ENCODE peak calls at places on chromosomes 13 and 19, in eight cellular contexts. One of them, this sample, is unnamed.

GRCh38 chr19:46648070-46648960 is 12.3 kb upstream of the GNG8 start:
- DNase-seq in A549: no peak
- DNase-seq in tibial nerve: no peak
- DNase-seq in transverse colon: no peak
- DNase-seq in heart left ventricle: no peak
- DNase-seq in body of pancreas: no peak
- DNase-seq in lower leg skin: no peak
- DNase-seq in right lobe of liver: no peak
- DNase-seq in this sample: no peak

GRCh38 chr19:50461066-50461875 is 15.0 kb upstream of the EMC10 start:
- DNase-seq in right lobe of liver: no peak
- DNase-seq in heart left ventricle: peak
- DNase-seq in tibial nerve: peak
- DNase-seq in A549: peak
- DNase-seq in transverse colon: peak
- DNase-seq in lower leg skin: peak
- DNase-seq in body of pancreas: peak
- DNase-seq in this sample: peak

GRCh38 chr19:7287716-7288115 is 6.5 kb downstream of the INSR start:
- DNase-seq in right lobe of liver: no peak
- DNase-seq in A549: peak
- DNase-seq in tibial nerve: no peak
- DNase-seq in body of pancreas: peak
- DNase-seq in lower leg skin: no peak
- DNase-seq in heart left ventricle: no peak
- DNase-seq in transverse colon: no peak
- DNase-seq in this sample: no peak

GRCh38 chr19:10112037-10112751 is 701 bp downstream of the P2RY11 start:
- DNase-seq in tibial nerve: no peak
- DNase-seq in body of pancreas: no peak
- DNase-seq in heart left ventricle: no peak
- DNase-seq in transverse colon: peak
- DNase-seq in right lobe of liver: no peak
- DNase-seq in A549: peak
- DNase-seq in lower leg skin: no peak
- DNase-seq in this sample: no peak

GRCh38 chr13:39586956-39587605 is 15.9 kb downstream of the LHFPL6 start:
- DNase-seq in tibial nerve: no peak
- DNase-seq in lower leg skin: no peak
- DNase-seq in body of pancreas: no peak
- DNase-seq in A549: no peak
- DNase-seq in heart left ventricle: no peak
- DNase-seq in right lobe of liver: no peak
- DNase-seq in transverse colon: no peak
- DNase-seq in this sample: no peak

GRCh38 chr13:91346848-91347211 is 657 bp upstream of the MIR17HG start:
- DNase-seq in A549: peak
- DNase-seq in lower leg skin: no peak
- DNase-seq in transverse colon: peak
- DNase-seq in tibial nerve: no peak
- DNase-seq in right lobe of liver: peak
- DNase-seq in body of pancreas: peak
- DNase-seq in heart left ventricle: no peak
- DNase-seq in this sample: peak

GRCh38 chr13:95485518-95486144 is 66.9 kb upstream of the CLDN10 start:
- DNase-seq in lower leg skin: no peak
- DNase-seq in heart left ventricle: no peak
- DNase-seq in transverse colon: no peak
- DNase-seq in right lobe of liver: no peak
- DNase-seq in A549: no peak
- DNase-seq in tibial nerve: no peak
- DNase-seq in body of pancreas: no peak
- DNase-seq in this sample: peak

GRCh38 chr19:12364391-12365093 is 941 bp downstream of the ZNF442 start:
- DNase-seq in transverse colon: peak
- DNase-seq in lower leg skin: peak
- DNase-seq in A549: no peak
- DNase-seq in right lobe of liver: peak
- DNase-seq in heart left ventricle: peak
- DNase-seq in tibial nerve: peak
- DNase-seq in body of pancreas: peak
- DNase-seq in this sample: peak

GRCh38 chr13:79190932-79191331 is 215.1 kb downstream of the RBM26 start:
- DNase-seq in transverse colon: no peak
- DNase-seq in body of pancreas: no peak
- DNase-seq in tibial nerve: no peak
- DNase-seq in lower leg skin: no peak
- DNase-seq in A549: no peak
- DNase-seq in right lobe of liver: no peak
- DNase-seq in heart left ventricle: no peak
- DNase-seq in this sample: no peak

GRCh38 chr13:42064966-42065365 is 16.5 kb downstream of the DGKH start:
- DNase-seq in tibial nerve: no peak
- DNase-seq in right lobe of liver: no peak
- DNase-seq in body of pancreas: no peak
- DNase-seq in heart left ventricle: no peak
- DNase-seq in lower leg skin: no peak
- DNase-seq in A549: no peak
- DNase-seq in transverse colon: no peak
- DNase-seq in this sample: no peak

GRCh38 chr19:30423481-30423880 is 51.3 kb downstream of the ZNF536 start:
- DNase-seq in body of pancreas: no peak
- DNase-seq in A549: no peak
- DNase-seq in lower leg skin: no peak
- DNase-seq in transverse colon: no peak
- DNase-seq in right lobe of liver: no peak
- DNase-seq in tibial nerve: no peak
- DNase-seq in heart left ventricle: peak
- DNase-seq in this sample: no peak

GRCh38 chr19:32749361-32749760 is 29.8 kb downstream of the TDRD12 start:
- DNase-seq in transverse colon: no peak
- DNase-seq in heart left ventricle: no peak
- DNase-seq in body of pancreas: no peak
- DNase-seq in lower leg skin: no peak
- DNase-seq in tibial nerve: no peak
- DNase-seq in right lobe of liver: no peak
- DNase-seq in A549: no peak
- DNase-seq in this sample: no peak

GRCh38 chr19:3335431-3336350 is 30.7 kb upstream of the NFIC start:
- DNase-seq in right lobe of liver: peak
- DNase-seq in A549: no peak
- DNase-seq in body of pancreas: peak
- DNase-seq in lower leg skin: peak
- DNase-seq in transverse colon: peak
- DNase-seq in tibial nerve: peak
- DNase-seq in heart left ventricle: peak
- DNase-seq in this sample: no peak

GRCh38 chr19:1774999-1775772 is 21.9 kb downstream of the ONECUT3 start:
- DNase-seq in tibial nerve: no peak
- DNase-seq in body of pancreas: no peak
- DNase-seq in A549: no peak
- DNase-seq in heart left ventricle: no peak
- DNase-seq in right lobe of liver: no peak
- DNase-seq in transverse colon: no peak
- DNase-seq in lower leg skin: no peak
- DNase-seq in this sample: peak

GRCh38 chr19:52936958-52937334 is 13.7 kb upstream of the ZNF888 start:
- DNase-seq in heart left ventricle: no peak
- DNase-seq in tibial nerve: no peak
- DNase-seq in A549: no peak
- DNase-seq in lower leg skin: peak
- DNase-seq in body of pancreas: no peak
- DNase-seq in transverse colon: no peak
- DNase-seq in right lobe of liver: no peak
- DNase-seq in this sample: peak

GRCh38 chr13:29791997-29792775 is 58.2 kb downstream of the UBL3 start:
- DNase-seq in heart left ventricle: no peak
- DNase-seq in right lobe of liver: no peak
- DNase-seq in body of pancreas: no peak
- DNase-seq in tibial nerve: no peak
- DNase-seq in A549: no peak
- DNase-seq in lower leg skin: no peak
- DNase-seq in transverse colon: no peak
- DNase-seq in this sample: no peak

GRCh38 chr19:14440049-14440448 is 6.9 kb downstream of the PKN1 start:
- DNase-seq in transverse colon: peak
- DNase-seq in right lobe of liver: peak
- DNase-seq in body of pancreas: peak
- DNase-seq in lower leg skin: peak
- DNase-seq in A549: no peak
- DNase-seq in tibial nerve: peak
- DNase-seq in heart left ventricle: peak
- DNase-seq in this sample: peak
- TF ChIP-seq POLR2A in transverse colon: no peak
- TF ChIP-seq POLR2A in right lobe of liver: no peak
- TF ChIP-seq POLR2A in body of pancreas: no peak
- TF ChIP-seq POLR2A in lower leg skin: no peak
- TF ChIP-seq POLR2A in A549: no peak
- TF ChIP-seq POLR2A in tibial nerve: no peak
- TF ChIP-seq POLR2A in heart left ventricle: no peak
- TF ChIP-seq POLR2A in this sample: peak

DNA sequence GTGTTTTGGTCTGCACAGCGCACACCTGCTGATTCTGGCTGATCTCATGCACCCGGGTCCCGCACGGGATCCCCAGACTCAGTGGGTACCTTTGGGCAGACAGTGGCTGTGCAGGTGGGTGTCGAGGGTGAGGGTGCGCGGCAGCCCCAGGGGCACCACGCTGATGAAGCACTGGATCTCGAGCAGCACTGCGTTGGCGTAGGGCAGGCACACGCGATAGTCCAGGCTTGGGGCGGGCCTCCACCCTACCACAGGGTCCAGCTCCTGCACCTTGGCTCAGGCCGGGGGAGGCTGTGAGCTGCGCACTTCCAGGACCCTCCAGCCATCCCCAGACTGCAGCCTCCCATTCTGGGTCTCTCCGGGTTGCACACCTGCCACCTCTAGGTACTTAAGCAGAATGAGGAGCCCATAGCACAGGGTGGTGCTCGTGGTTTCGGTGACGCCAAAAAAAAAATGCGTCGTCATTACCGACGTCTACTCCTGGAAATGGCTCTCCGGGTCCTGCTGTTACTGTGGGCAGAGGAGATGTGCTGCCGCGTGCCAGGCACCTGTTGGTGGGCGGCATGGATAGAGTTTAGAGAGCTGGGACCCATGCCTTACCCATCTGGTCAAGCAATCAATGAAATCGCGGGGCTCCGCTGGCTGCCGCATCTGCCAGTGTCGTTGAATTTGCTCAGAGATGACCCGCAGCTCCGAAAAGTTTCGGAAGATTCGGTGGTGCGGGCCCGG is 10.5 kb downstream of the EGLN2 start:
- DNase-seq in body of pancreas: no peak
- DNase-seq in lower leg skin: no peak
- DNase-seq in right lobe of liver: peak
- DNase-seq in tibial nerve: no peak
- DNase-seq in transverse colon: no peak
- DNase-seq in A549: no peak
- DNase-seq in heart left ventricle: no peak
- DNase-seq in this sample: no peak
- TF ChIP-seq POLR2A in body of pancreas: no peak
- TF ChIP-seq POLR2A in lower leg skin: no peak
- TF ChIP-seq POLR2A in right lobe of liver: no peak
- TF ChIP-seq POLR2A in tibial nerve: no peak
- TF ChIP-seq POLR2A in transverse colon: no peak
- TF ChIP-seq POLR2A in A549: no peak
- TF ChIP-seq POLR2A in heart left ventricle: no peak
- TF ChIP-seq POLR2A in this sample: no peak

DNA sequence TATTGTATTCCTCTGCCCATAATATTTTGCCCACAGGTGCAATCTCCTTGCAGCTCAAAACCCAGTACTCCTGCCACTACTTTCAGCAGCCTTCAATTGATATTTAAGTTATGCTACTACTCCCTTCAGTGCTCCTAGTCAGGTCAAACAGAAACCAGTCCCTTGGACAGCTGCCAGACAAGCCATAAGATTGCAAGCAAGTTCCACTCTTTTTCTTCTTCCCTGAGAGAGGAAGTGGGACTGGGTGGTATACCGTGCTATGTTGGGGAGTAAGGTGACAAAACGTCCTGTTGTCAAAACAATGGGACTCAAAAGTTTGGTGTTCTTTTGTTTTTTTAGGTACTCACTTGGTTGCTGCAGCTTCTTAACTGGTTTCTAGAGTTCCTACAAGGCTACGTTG is 63.1 kb upstream of the FRY start:
- DNase-seq in A549: no peak
- DNase-seq in lower leg skin: no peak
- DNase-seq in heart left ventricle: peak
- DNase-seq in right lobe of liver: no peak
- DNase-seq in transverse colon: peak
- DNase-seq in body of pancreas: peak
- DNase-seq in tibial nerve: peak
- DNase-seq in this sample: no peak
- TF ChIP-seq POLR2A in A549: no peak
- TF ChIP-seq POLR2A in lower leg skin: no peak
- TF ChIP-seq POLR2A in heart left ventricle: no peak
- TF ChIP-seq POLR2A in right lobe of liver: no peak
- TF ChIP-seq POLR2A in transverse colon: no peak
- TF ChIP-seq POLR2A in body of pancreas: no peak
- TF ChIP-seq POLR2A in tibial nerve: no peak
- TF ChIP-seq POLR2A in this sample: no peak

GRCh38 chr19:4474504-4475136 is 2.5 kb downstream of the HDGFL2 start:
- DNase-seq in transverse colon: no peak
- DNase-seq in tibial nerve: no peak
- DNase-seq in heart left ventricle: no peak
- DNase-seq in lower leg skin: no peak
- DNase-seq in A549: no peak
- DNase-seq in body of pancreas: no peak
- DNase-seq in right lobe of liver: no peak
- DNase-seq in this sample: no peak

GRCh38 chr19:4472174-4472974 is at the start of gene HDGFL2:
- DNase-seq in body of pancreas: no peak
- DNase-seq in heart left ventricle: no peak
- DNase-seq in tibial nerve: no peak
- DNase-seq in lower leg skin: no peak
- DNase-seq in right lobe of liver: peak
- DNase-seq in transverse colon: no peak
- DNase-seq in A549: no peak
- DNase-seq in this sample: no peak

GRCh38 chr19:4473708-4474503 is 1.8 kb downstream of the HDGFL2 start:
- DNase-seq in tibial nerve: no peak
- DNase-seq in transverse colon: no peak
- DNase-seq in body of pancreas: no peak
- DNase-seq in heart left ventricle: no peak
- DNase-seq in lower leg skin: no peak
- DNase-seq in right lobe of liver: no peak
- DNase-seq in A549: no peak
- DNase-seq in this sample: no peak

GRCh38 chr19:4471400-4472173 is 510 bp upstream of the HDGFL2 start:
- DNase-seq in transverse colon: peak
- DNase-seq in tibial nerve: peak
- DNase-seq in body of pancreas: peak
- DNase-seq in lower leg skin: peak
- DNase-seq in right lobe of liver: peak
- DNase-seq in A549: peak
- DNase-seq in heart left ventricle: peak
- DNase-seq in this sample: peak

DNA sequence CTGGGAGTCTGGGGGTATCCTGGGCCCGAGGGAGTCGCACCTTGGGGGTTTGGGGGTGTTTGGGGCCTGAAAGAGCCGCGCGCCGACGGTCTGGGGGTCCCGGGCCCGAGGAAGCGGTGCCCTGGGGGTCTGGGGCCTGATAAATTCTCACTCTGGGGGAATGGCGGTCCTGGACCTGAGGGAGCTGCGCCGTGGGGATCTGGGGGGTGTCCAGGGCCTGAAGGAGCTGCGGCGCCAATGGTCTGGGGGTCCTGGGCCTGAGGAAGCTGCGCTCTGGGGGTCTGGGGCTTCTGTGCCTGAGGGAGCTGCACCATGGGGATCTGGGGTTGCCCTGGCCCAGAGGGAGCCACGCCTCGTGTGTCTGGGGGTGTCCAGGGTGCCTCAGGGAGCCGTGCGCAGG is 914 bp downstream of the HDGFL2 start:
- DNase-seq in heart left ventricle: no peak
- DNase-seq in tibial nerve: no peak
- DNase-seq in body of pancreas: no peak
- DNase-seq in lower leg skin: no peak
- DNase-seq in transverse colon: no peak
- DNase-seq in A549: no peak
- DNase-seq in right lobe of liver: no peak
- DNase-seq in this sample: no peak
- TF ChIP-seq POLR2A in heart left ventricle: no peak
- TF ChIP-seq POLR2A in tibial nerve: no peak
- TF ChIP-seq POLR2A in body of pancreas: no peak
- TF ChIP-seq POLR2A in lower leg skin: no peak
- TF ChIP-seq POLR2A in transverse colon: no peak
- TF ChIP-seq POLR2A in A549: no peak
- TF ChIP-seq POLR2A in right lobe of liver: no peak
- TF ChIP-seq POLR2A in this sample: no peak

This sample was measured in erythroblast.